ENCODE peak calls at places on chromosomes 12 and 14, in five cellular contexts. One of them, this sample, is unnamed.

GRCh38 chr12:93033948-93034347 is 104.9 kb upstream of the EEA1 start:
- DNase-seq in HepG2: no peak
- DNase-seq in HCT116: no peak
- DNase-seq in K562: no peak
- DNase-seq in SK-N-SH: peak; percentile 10
- DNase-seq in this sample: no peak

GRCh38 chr14:90924618-90925345 is 108.6 kb upstream of the TTC7B start:
- DNase-seq in HepG2: no peak
- DNase-seq in HCT116: no peak
- DNase-seq in K562: no peak
- DNase-seq in SK-N-SH: no peak
- DNase-seq in this sample: peak; percentile 31

GRCh38 chr12:90899456-90900182 is 55.4 kb downstream of the CCER1 start:
- DNase-seq in HepG2: no peak
- DNase-seq in HCT116: no peak
- DNase-seq in K562: no peak
- DNase-seq in SK-N-SH: no peak
- DNase-seq in this sample: no peak

GRCh38 chr14:53571990-53572389 is 384.6 kb downstream of the BMP4 start:
- DNase-seq in HepG2: no peak
- DNase-seq in HCT116: no peak
- DNase-seq in K562: no peak
- DNase-seq in SK-N-SH: peak; percentile 44
- DNase-seq in this sample: no peak

GRCh38 chr12:11171953-11172675 is 1.1 kb downstream of the SMIM10L1 start:
- DNase-seq in HepG2: peak; percentile 6
- DNase-seq in HCT116: no peak
- DNase-seq in K562: peak; percentile 5
- DNase-seq in SK-N-SH: peak; percentile 27
- DNase-seq in this sample: no peak

GRCh38 chr14:104326848-104327247 is 188.5 kb downstream of the KIF26A start:
- DNase-seq in HepG2: no peak
- DNase-seq in HCT116: no peak
- DNase-seq in K562: no peak
- DNase-seq in SK-N-SH: no peak
- DNase-seq in this sample: no peak

GRCh38 chr14:77844802-77845201 is 44.9 kb downstream of the ADCK1 start:
- DNase-seq in HepG2: no peak
- DNase-seq in HCT116: no peak
- DNase-seq in K562: no peak
- DNase-seq in SK-N-SH: no peak
- DNase-seq in this sample: no peak

GRCh38 chr14:40292664-40293063 is 860.4 kb upstream of the FBXO33 start:
- DNase-seq in HepG2: no peak
- DNase-seq in HCT116: no peak
- DNase-seq in K562: no peak
- DNase-seq in SK-N-SH: no peak
- DNase-seq in this sample: no peak

GRCh38 chr14:61418749-61419148 is 97.4 kb downstream of the PRKCH start:
- DNase-seq in HepG2: no peak
- DNase-seq in HCT116: no peak
- DNase-seq in K562: peak; percentile 8
- DNase-seq in SK-N-SH: no peak
- DNase-seq in this sample: no peak

GRCh38 chr12:51183349-51183748 is 10.4 kb upstream of the TFCP2 start:
- DNase-seq in HepG2: no peak
- DNase-seq in HCT116: no peak
- DNase-seq in K562: peak; percentile 7
- DNase-seq in SK-N-SH: no peak
- DNase-seq in this sample: no peak

GRCh38 chr14:102323102-102323501 is 3.6 kb downstream of the ZNF839 start:
- DNase-seq in HepG2: peak; percentile 71
- DNase-seq in HCT116: peak; percentile 59
- DNase-seq in K562: no peak
- DNase-seq in SK-N-SH: peak; percentile 70
- DNase-seq in this sample: peak; percentile 45

GRCh38 chr12:63802012-63802608 is 22.4 kb downstream of the RXYLT1 start:
- DNase-seq in HepG2: no peak
- DNase-seq in HCT116: no peak
- DNase-seq in K562: peak; percentile 9
- DNase-seq in SK-N-SH: peak; percentile 49
- DNase-seq in this sample: peak; percentile 61

GRCh38 chr14:91924871-91925726 is 22.4 kb downstream of the FBLN5 start:
- DNase-seq in HepG2: no peak
- DNase-seq in HCT116: no peak
- DNase-seq in K562: no peak
- DNase-seq in SK-N-SH: no peak
- DNase-seq in this sample: no peak

GRCh38 chr12:31868980-31869379 is 90.2 kb upstream of the RESF1 start:
- DNase-seq in HepG2: no peak
- DNase-seq in HCT116: no peak
- DNase-seq in K562: no peak
- DNase-seq in SK-N-SH: peak; percentile 40
- DNase-seq in this sample: peak; percentile 22

GRCh38 chr12:96416033-96416790 is 16.0 kb upstream of the CDK17 start:
- DNase-seq in HepG2: peak; percentile 21
- DNase-seq in HCT116: no peak
- DNase-seq in K562: no peak
- DNase-seq in SK-N-SH: no peak
- DNase-seq in this sample: peak; percentile 88

GRCh38 chr14:20631821-20632389 is 9.6 kb downstream of the OR6S1 start:
- DNase-seq in HepG2: peak; percentile 83
- DNase-seq in HCT116: no peak
- DNase-seq in K562: peak; percentile 43
- DNase-seq in SK-N-SH: peak; percentile 34
- DNase-seq in this sample: peak; percentile 79

GRCh38 chr12:96352161-96352835 is 47.9 kb downstream of the CDK17 start:
- DNase-seq in HepG2: no peak
- DNase-seq in HCT116: no peak
- DNase-seq in K562: no peak
- DNase-seq in SK-N-SH: no peak
- DNase-seq in this sample: no peak

GRCh38 chr14:29663281-29663801 is 264.3 kb downstream of the PRKD1 start:
- DNase-seq in HepG2: no peak
- DNase-seq in HCT116: no peak
- DNase-seq in K562: no peak
- DNase-seq in SK-N-SH: no peak
- DNase-seq in this sample: no peak

GRCh38 chr12:116454950-116455447 is 104.2 kb upstream of the MAP1LC3B2 start:
- DNase-seq in HepG2: no peak
- DNase-seq in HCT116: peak; percentile 96
- DNase-seq in K562: no peak
- DNase-seq in SK-N-SH: no peak
- DNase-seq in this sample: no peak

GRCh38 chr14:70934502-70935134 is 27.4 kb downstream of the PCNX1 start:
- DNase-seq in HepG2: peak; percentile 29
- DNase-seq in HCT116: no peak
- DNase-seq in K562: no peak
- DNase-seq in SK-N-SH: no peak
- DNase-seq in this sample: no peak

GRCh38 chr12:50723870-50724269 is 40.0 kb upstream of the ATF1 start:
- DNase-seq in HepG2: no peak
- DNase-seq in HCT116: no peak
- DNase-seq in K562: no peak
- DNase-seq in SK-N-SH: no peak
- DNase-seq in this sample: no peak

GRCh38 chr12:111107392-111108178 is 187.2 kb upstream of the MYL2 start:
- DNase-seq in HepG2: peak; percentile 6
- DNase-seq in HCT116: no peak
- DNase-seq in K562: no peak
- DNase-seq in SK-N-SH: no peak
- DNase-seq in this sample: no peak

GRCh38 chr14:103731481-103731880 is 15.9 kb downstream of the ZFYVE21 start:
- DNase-seq in HepG2: no peak
- DNase-seq in HCT116: no peak
- DNase-seq in K562: no peak
- DNase-seq in SK-N-SH: no peak
- DNase-seq in this sample: no peak

GRCh38 chr14:82779301-82779700 is 1245.6 kb upstream of the SEL1L start:
- DNase-seq in HepG2: no peak
- DNase-seq in HCT116: no peak
- DNase-seq in K562: no peak
- DNase-seq in SK-N-SH: no peak
- DNase-seq in this sample: no peak

GRCh38 chr12:31514912-31515311 is 76.0 kb downstream of the DENND5B start:
- DNase-seq in HepG2: no peak
- DNase-seq in HCT116: no peak
- DNase-seq in K562: no peak
- DNase-seq in SK-N-SH: no peak
- DNase-seq in this sample: no peak

GRCh38 chr12:112121780-112122565 is 3.4 kb upstream of the TRAFD1 start:
- DNase-seq in HepG2: no peak
- DNase-seq in HCT116: peak; percentile 26
- DNase-seq in K562: no peak
- DNase-seq in SK-N-SH: no peak
- DNase-seq in this sample: no peak

GRCh38 chr12:75908961-75909699 is 122.4 kb downstream of the PHLDA1 start:
- DNase-seq in HepG2: peak; percentile 27
- DNase-seq in HCT116: no peak
- DNase-seq in K562: no peak
- DNase-seq in SK-N-SH: peak; percentile 21
- DNase-seq in this sample: peak; percentile 84

GRCh38 chr12:95316798-95317197 is 99.2 kb downstream of the VEZT start:
- DNase-seq in HepG2: peak; percentile 38
- DNase-seq in HCT116: no peak
- DNase-seq in K562: no peak
- DNase-seq in SK-N-SH: no peak
- DNase-seq in this sample: no peak

GRCh38 chr14:74860179-74860578 is 15.8 kb downstream of the PROX2 start:
- DNase-seq in HepG2: no peak
- DNase-seq in HCT116: no peak
- DNase-seq in K562: no peak
- DNase-seq in SK-N-SH: no peak
- DNase-seq in this sample: no peak

GRCh38 chr14:105267820-105268548 is 19.7 kb downstream of the BTBD6 start:
- DNase-seq in HepG2: no peak
- DNase-seq in HCT116: no peak
- DNase-seq in K562: no peak
- DNase-seq in SK-N-SH: no peak
- DNase-seq in this sample: no peak

GRCh38 chr14:33754264-33754663 is 196.6 kb downstream of the EGLN3 start:
- DNase-seq in HepG2: no peak
- DNase-seq in HCT116: no peak
- DNase-seq in K562: no peak
- DNase-seq in SK-N-SH: no peak
- DNase-seq in this sample: no peak

GRCh38 chr12:71469235-71469873 is 29.8 kb downstream of the LGR5 start:
- DNase-seq in HepG2: peak; percentile 55
- DNase-seq in HCT116: peak; percentile 44
- DNase-seq in K562: peak; percentile 39
- DNase-seq in SK-N-SH: no peak
- DNase-seq in this sample: peak; percentile 39

GRCh38 chr14:23613242-23614070 is 22.7 kb upstream of the DHRS2 start:
- DNase-seq in HepG2: peak; percentile 100
- DNase-seq in HCT116: no peak
- DNase-seq in K562: no peak
- DNase-seq in SK-N-SH: no peak
- DNase-seq in this sample: no peak

GRCh38 chr12:46402861-46403731 is 30.5 kb upstream of the SLC38A2 start:
- DNase-seq in HepG2: peak; percentile 20
- DNase-seq in HCT116: no peak
- DNase-seq in K562: no peak
- DNase-seq in SK-N-SH: no peak
- DNase-seq in this sample: no peak

GRCh38 chr12:38664661-38665269 is 240.6 kb downstream of the CPNE8 start:
- DNase-seq in HepG2: peak; percentile 16
- DNase-seq in HCT116: peak; percentile 15
- DNase-seq in K562: no peak
- DNase-seq in SK-N-SH: peak; percentile 26
- DNase-seq in this sample: no peak

GRCh38 chr14:103056322-103057027 is 874 bp downstream of the CDC42BPB start:
- DNase-seq in HepG2: no peak
- DNase-seq in HCT116: no peak
- DNase-seq in K562: peak; percentile 47
- DNase-seq in SK-N-SH: peak; percentile 90
- DNase-seq in this sample: no peak

GRCh38 chr12:2752676-2753371 is 41.9 kb upstream of the FKBP4 start:
- DNase-seq in HepG2: peak; percentile 44
- DNase-seq in HCT116: peak; percentile 16
- DNase-seq in K562: peak; percentile 63
- DNase-seq in SK-N-SH: peak; percentile 76
- DNase-seq in this sample: peak; percentile 78

GRCh38 chr12:105278043-105278697 is 42.2 kb upstream of the APPL2 start:
- DNase-seq in HepG2: peak; percentile 50
- DNase-seq in HCT116: no peak
- DNase-seq in K562: no peak
- DNase-seq in SK-N-SH: peak; percentile 11
- DNase-seq in this sample: no peak
- TF ChIP-seq JUND in HepG2: no peak
- TF ChIP-seq JUND in HCT116: no peak
- TF ChIP-seq JUND in K562: no peak
- TF ChIP-seq JUND in SK-N-SH: no peak
- TF ChIP-seq JUND in this sample: no peak

DNA sequence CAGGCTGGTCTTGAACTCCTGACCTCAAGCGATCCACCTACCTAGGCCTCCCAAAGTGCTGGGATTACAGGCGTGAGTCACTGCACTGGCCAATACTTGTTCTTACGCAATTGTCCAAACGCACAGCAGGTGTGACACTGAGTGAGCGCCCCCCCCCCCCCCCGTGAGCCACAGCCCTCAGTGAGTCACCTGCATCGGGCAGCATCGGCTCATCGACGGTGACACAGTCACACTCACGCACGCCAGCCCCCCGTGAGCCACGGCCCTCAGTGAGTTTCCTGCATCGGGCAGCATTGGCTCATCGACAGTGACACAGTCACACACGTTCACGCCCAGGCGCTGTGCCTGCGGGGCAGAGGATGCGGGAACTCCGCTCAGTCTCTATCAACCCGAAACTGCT is 42.5 kb downstream of the GALNT9 start:
- DNase-seq in HepG2: peak; percentile 39
- DNase-seq in HCT116: peak; percentile 75
- DNase-seq in K562: no peak
- DNase-seq in SK-N-SH: no peak
- DNase-seq in this sample: no peak
- TF ChIP-seq JUND in HepG2: no peak
- TF ChIP-seq JUND in HCT116: no peak
- TF ChIP-seq JUND in K562: no peak
- TF ChIP-seq JUND in SK-N-SH: no peak
- TF ChIP-seq JUND in this sample: no peak

GRCh38 chr14:68441532-68441931 is 351.3 kb downstream of the ZFP36L1 start:
- DNase-seq in HepG2: no peak
- DNase-seq in HCT116: no peak
- DNase-seq in K562: no peak
- DNase-seq in SK-N-SH: no peak
- DNase-seq in this sample: no peak
- TF ChIP-seq JUND in HepG2: no peak
- TF ChIP-seq JUND in HCT116: no peak
- TF ChIP-seq JUND in K562: no peak
- TF ChIP-seq JUND in SK-N-SH: no peak
- TF ChIP-seq JUND in this sample: no peak

DNA sequence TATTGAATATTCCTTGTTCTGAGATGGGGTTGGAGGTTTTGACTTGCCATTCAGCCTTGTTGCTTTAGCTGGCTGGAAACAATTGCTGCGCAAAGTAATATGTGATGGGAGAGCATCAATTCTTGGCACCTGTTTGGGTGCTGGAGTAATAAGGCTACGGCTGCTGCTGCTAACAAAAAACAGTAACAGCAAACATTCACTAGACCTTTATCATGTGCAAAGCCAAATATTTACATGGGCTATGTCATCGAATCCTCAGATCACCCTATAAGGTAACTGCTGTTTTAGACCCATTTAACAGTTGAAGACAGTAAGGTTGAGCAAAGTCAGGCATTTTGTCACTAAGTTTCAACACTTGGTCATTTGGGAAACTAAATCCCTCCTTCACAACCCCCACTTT is 241.1 kb upstream of the TBX3 start:
- DNase-seq in HepG2: no peak
- DNase-seq in HCT116: no peak
- DNase-seq in K562: no peak
- DNase-seq in SK-N-SH: no peak
- DNase-seq in this sample: no peak
- TF ChIP-seq JUND in HepG2: no peak
- TF ChIP-seq JUND in HCT116: no peak
- TF ChIP-seq JUND in K562: no peak
- TF ChIP-seq JUND in SK-N-SH: no peak
- TF ChIP-seq JUND in this sample: no peak

This sample was measured in T47D.